ENCODE peak calls at places on chromosomes 3 and 15, in seven cellular contexts. X, Y, V, P, B, T and A are unnamed samples.

GRCh38 chr3:174072675-174073074 is 675.1 kb downstream of the NLGN1 start:
- DNase-seq in X (no peak), Y (no peak), V (no peak), P (no peak), B (no peak), T (no peak), A (no peak)

GRCh38 chr3:144770813-144771400 is 799.3 kb downstream of the DIPK2A start:
- DNase-seq in X (peak; percentile 33), Y (no peak), V (peak; percentile 30), P (peak; percentile 85), B (no peak), T (peak; percentile 26), A (peak; percentile 60)

GRCh38 chr3:174287601-174288180 is 571.4 kb upstream of the NAALADL2 start:
- DNase-seq in X (no peak), Y (no peak), V (no peak), P (no peak), B (no peak), T (no peak), A (no peak)

GRCh38 chr3:89560546-89560945 is 453.1 kb downstream of the EPHA3 start:
- DNase-seq in X (no peak), Y (no peak), V (peak; percentile 85), P (no peak), B (no peak), T (peak; percentile 4), A (no peak)

GRCh38 chr15:69595009-69595825 is 142.6 kb downstream of the RPLP1 start:
- DNase-seq in X (peak; percentile 56), Y (no peak), V (no peak), P (no peak), B (no peak), T (no peak), A (no peak)

GRCh38 chr3:48057521-48057920 is 41.3 kb upstream of the MAP4 start:
- DNase-seq in X (no peak), Y (no peak), V (no peak), P (no peak), B (no peak), T (no peak), A (no peak)

GRCh38 chr3:5806192-5806591 is 618.7 kb downstream of the EDEM1 start:
- DNase-seq in X (peak; percentile 7), Y (no peak), V (no peak), P (no peak), B (peak; percentile 4), T (no peak), A (no peak)

GRCh38 chr3:140432176-140432753 is 245.6 kb upstream of the TRIM42 start:
- DNase-seq in X (no peak), Y (no peak), V (no peak), P (no peak), B (no peak), T (no peak), A (no peak)

GRCh38 chr15:29842290-29842689 is 20.0 kb upstream of the TJP1 start:
- DNase-seq in X (no peak), Y (no peak), V (no peak), P (no peak), B (no peak), T (no peak), A (no peak)

GRCh38 chr3:105899528-105899927 is 30.7 kb upstream of the CBLB start:
- DNase-seq in X (peak; percentile 25), Y (no peak), V (peak; percentile 68), P (no peak), B (no peak), T (peak; percentile 46), A (no peak)

GRCh38 chr15:54519577-54519976 is 541.3 kb downstream of the UNC13C start:
- DNase-seq in X (no peak), Y (no peak), V (no peak), P (no peak), B (no peak), T (no peak), A (no peak)

GRCh38 chr3:71478568-71478967 is 105.0 kb downstream of the FOXP1 start:
- DNase-seq in X (no peak), Y (no peak), V (no peak), P (no peak), B (no peak), T (no peak), A (no peak)

GRCh38 chr3:196942226-196942914 is at the start of gene NCBP2:
- DNase-seq in X (peak; percentile 97), Y (peak; percentile 95), V (peak; percentile 97), P (peak; percentile 93), B (peak; percentile 99), T (peak; percentile 88), A (peak; percentile 98)

GRCh38 chr3:4633078-4634004 is 140.2 kb downstream of the ITPR1 start:
- DNase-seq in X (peak; percentile 67), Y (peak; percentile 2), V (peak; percentile 34), P (peak; percentile 61), B (peak; percentile 45), T (peak; percentile 34), A (peak; percentile 92)

GRCh38 chr15:58795825-58796224 is 24.7 kb downstream of the MINDY2 start:
- DNase-seq in X (no peak), Y (no peak), V (no peak), P (no peak), B (no peak), T (no peak), A (no peak)

GRCh38 chr15:80272987-80273386 is 21.0 kb upstream of the CTXND1 start:
- DNase-seq in X (no peak), Y (no peak), V (no peak), P (no peak), B (no peak), T (no peak), A (no peak)

GRCh38 chr15:98612490-98613110 is 35.7 kb upstream of the IGF1R start:
- DNase-seq in X (no peak), Y (no peak), V (no peak), P (no peak), B (no peak), T (no peak), A (peak; percentile 25)